ENCODE peak calls at places on chromosomes 6 and 20, in nine cellular contexts. K, Q, J, B, L, R, E, Z and M are unnamed samples. For H3K4me1, the result is how much of the 10 kb centered on the place peaks cover.

GRCh38 chr6:2818593-2818992 is 23.1 kb downstream of the SERPINB1 start:
- DNase-seq in K (no peak), Q (no peak), J (no peak), B (peak), L (no peak), R (no peak), E (no peak), Z (peak), M (no peak)

GRCh38 chr20:11012975-11013374 is 339.2 kb upstream of the JAG1 start:
- DNase-seq in K (no peak), Q (no peak), J (no peak), B (peak), L (no peak), R (no peak), E (no peak), Z (no peak), M (no peak)

GRCh38 chr6:168105813-168106660 is 27.0 kb upstream of the FRMD1 start:
- DNase-seq in K (no peak), Q (no peak), J (no peak), B (peak), L (no peak), R (no peak), E (no peak), Z (no peak), M (no peak)

GRCh38 chr20:44014807-44015732 is 100.4 kb downstream of the TOX2 start:
- DNase-seq in K (no peak), Q (no peak), J (no peak), B (no peak), L (no peak), R (no peak), E (no peak), Z (no peak), M (no peak)

GRCh38 chr20:57582432-57583288 is 21.8 kb downstream of the PCK1 start:
- DNase-seq in K (peak), Q (peak), J (peak), B (no peak), L (no peak), R (no peak), E (peak), Z (no peak), M (no peak)

GRCh38 chr20:63595416-63596127 is 21.5 kb upstream of the HELZ2 start:
- DNase-seq in K (no peak), Q (no peak), J (no peak), B (no peak), L (no peak), R (no peak), E (no peak), Z (no peak), M (no peak)

GRCh38 chr6:112683926-112684325 is 336.8 kb downstream of the RFPL4B start:
- DNase-seq in K (no peak), Q (no peak), J (no peak), B (peak), L (no peak), R (no peak), E (no peak), Z (no peak), M (no peak)

GRCh38 chr20:2453792-2454191 is 16.8 kb downstream of the SNRPB start:
- DNase-seq in K (no peak), Q (no peak), J (no peak), B (no peak), L (no peak), R (no peak), E (no peak), Z (no peak), M (no peak)

GRCh38 chr6:106883808-106884262 is 90.7 kb downstream of the CD24 start:
- DNase-seq in K (peak), Q (no peak), J (peak), B (no peak), L (no peak), R (no peak), E (no peak), Z (no peak), M (no peak)

GRCh38 chr6:137165375-137166246 is 7.8 kb downstream of the IL22RA2 start:
- DNase-seq in K (peak), Q (no peak), J (no peak), B (peak), L (no peak), R (peak), E (no peak), Z (peak), M (peak)

GRCh38 chr20:41245086-41245707 is 72.3 kb downstream of the ZHX3 start:
- DNase-seq in K (no peak), Q (no peak), J (peak), B (peak), L (no peak), R (no peak), E (no peak), Z (no peak), M (no peak)

GRCh38 chr6:21636876-21637275 is 43.3 kb downstream of the SOX4 start:
- DNase-seq in K (no peak), Q (no peak), J (no peak), B (peak), L (no peak), R (no peak), E (no peak), Z (no peak), M (no peak)

GRCh38 chr20:17845701-17846475 is 122.7 kb downstream of the SNX5 start:
- DNase-seq in K (no peak), Q (no peak), J (no peak), B (peak), L (no peak), R (no peak), E (no peak), Z (peak), M (peak)

GRCh38 chr6:45293306-45293705 is 34.8 kb upstream of the RUNX2 start:
- DNase-seq in K (no peak), Q (no peak), J (no peak), B (no peak), L (no peak), R (no peak), E (no peak), Z (no peak), M (peak)

GRCh38 chr6:113697642-113698410 is 159.3 kb upstream of the MARCKS start:
- DNase-seq in K (no peak), Q (no peak), J (no peak), B (peak), L (no peak), R (no peak), E (no peak), Z (no peak), M (no peak)

GRCh38 chr6:112956696-112957525 is 609.8 kb downstream of the RFPL4B start:
- DNase-seq in K (no peak), Q (no peak), J (no peak), B (peak), L (no peak), R (no peak), E (no peak), Z (no peak), M (no peak)

GRCh38 chr6:105095139-105095538 is 84.7 kb downstream of the POPDC3 start:
- DNase-seq in K (no peak), Q (no peak), J (no peak), B (no peak), L (no peak), R (no peak), E (no peak), Z (no peak), M (no peak)

GRCh38 chr6:125524356-125524755 is 222.6 kb upstream of the HDDC2 start:
- DNase-seq in K (no peak), Q (no peak), J (no peak), B (no peak), L (no peak), R (no peak), E (no peak), Z (no peak), M (no peak)

GRCh38 chr6:110341671-110342304 is 16.4 kb downstream of the METTL24 start:
- DNase-seq in K (peak), Q (no peak), J (peak), B (peak), L (no peak), R (no peak), E (no peak), Z (no peak), M (no peak)

GRCh38 chr6:161272600-161273355 is 1.1 kb downstream of the AGPAT4 start:
- DNase-seq in K (no peak), Q (peak), J (peak), B (peak), L (no peak), R (no peak), E (no peak), Z (peak), M (no peak)

GRCh38 chr20:11949711-11950110 is 32.0 kb downstream of the BTBD3 start:
- DNase-seq in K (no peak), Q (no peak), J (no peak), B (no peak), L (no peak), R (no peak), E (no peak), Z (peak), M (no peak)

GRCh38 chr6:84581494-84582259 is 182.7 kb downstream of the TBX18 start:
- DNase-seq in K (no peak), Q (no peak), J (no peak), B (peak), L (no peak), R (no peak), E (no peak), Z (no peak), M (no peak)

GRCh38 chr20:60837386-60837785 is 414.7 kb upstream of the CDH4 start:
- DNase-seq in K (no peak), Q (no peak), J (no peak), B (no peak), L (no peak), R (no peak), E (no peak), Z (no peak), M (no peak)

GRCh38 chr6:3324262-3324942 is 65.7 kb downstream of the PSMG4 start:
- DNase-seq in K (no peak), Q (no peak), J (no peak), B (peak), L (no peak), R (no peak), E (no peak), Z (no peak), M (no peak)

GRCh38 chr6:158531566-158531965 is 28.3 kb upstream of the TMEM181 start:
- DNase-seq in K (no peak), Q (no peak), J (no peak), B (no peak), L (peak), R (no peak), E (no peak), Z (no peak), M (no peak)

GRCh38 chr6:158377866-158378265 is 65.6 kb downstream of the TULP4 start:
- DNase-seq in K (no peak), Q (no peak), J (no peak), B (peak), L (no peak), R (no peak), E (no peak), Z (peak), M (no peak)

GRCh38 chr20:12847862-12848261 is 160.9 kb upstream of the SPTLC3 start:
- DNase-seq in K (no peak), Q (no peak), J (peak), B (peak), L (no peak), R (no peak), E (no peak), Z (no peak), M (no peak)

GRCh38 chr6:33738153-33738552 is 8.6 kb downstream of the IP6K3 start:
- DNase-seq in K (no peak), Q (no peak), J (no peak), B (no peak), L (no peak), R (no peak), E (no peak), Z (no peak), M (no peak)

GRCh38 chr6:33738879-33739278 is 7.8 kb downstream of the IP6K3 start:
- DNase-seq in K (no peak), Q (no peak), J (no peak), B (no peak), L (no peak), R (no peak), E (no peak), Z (no peak), M (no peak)

GRCh38 chr6:33739611-33740010 is 7.1 kb downstream of the IP6K3 start:
- DNase-seq in K (no peak), Q (no peak), J (no peak), B (no peak), L (no peak), R (no peak), E (no peak), Z (no peak), M (no peak)

GRCh38 chr6:33735201-33735600 is 11.5 kb downstream of the IP6K3 start:
- DNase-seq in K (no peak), Q (no peak), J (no peak), B (no peak), L (no peak), R (no peak), E (no peak), Z (no peak), M (no peak)

GRCh38 chr6:33737267-33738026 is 9.3 kb downstream of the IP6K3 start:
- DNase-seq in K (no peak), Q (no peak), J (no peak), B (no peak), L (no peak), R (no peak), E (no peak), Z (no peak), M (no peak)
- H3K27ac ChIP-seq in K (no peak), Q (no peak), J (no peak), B (no peak), L (no peak), R (no peak), E (no peak), Z (no peak), M (no peak)

GRCh38 chr20:37915434-37915787 is 12.5 kb downstream of the VSTM2L start:
- DNase-seq in K (no peak), Q (no peak), J (peak), B (no peak), L (no peak), R (no peak), E (no peak), Z (no peak), M (no peak)
- H3K4me3 ChIP-seq in K (no peak), Q (no peak), J (peak), B (no peak), L (no peak), R (no peak), E (peak), Z (no peak), M (no peak)

DNA sequence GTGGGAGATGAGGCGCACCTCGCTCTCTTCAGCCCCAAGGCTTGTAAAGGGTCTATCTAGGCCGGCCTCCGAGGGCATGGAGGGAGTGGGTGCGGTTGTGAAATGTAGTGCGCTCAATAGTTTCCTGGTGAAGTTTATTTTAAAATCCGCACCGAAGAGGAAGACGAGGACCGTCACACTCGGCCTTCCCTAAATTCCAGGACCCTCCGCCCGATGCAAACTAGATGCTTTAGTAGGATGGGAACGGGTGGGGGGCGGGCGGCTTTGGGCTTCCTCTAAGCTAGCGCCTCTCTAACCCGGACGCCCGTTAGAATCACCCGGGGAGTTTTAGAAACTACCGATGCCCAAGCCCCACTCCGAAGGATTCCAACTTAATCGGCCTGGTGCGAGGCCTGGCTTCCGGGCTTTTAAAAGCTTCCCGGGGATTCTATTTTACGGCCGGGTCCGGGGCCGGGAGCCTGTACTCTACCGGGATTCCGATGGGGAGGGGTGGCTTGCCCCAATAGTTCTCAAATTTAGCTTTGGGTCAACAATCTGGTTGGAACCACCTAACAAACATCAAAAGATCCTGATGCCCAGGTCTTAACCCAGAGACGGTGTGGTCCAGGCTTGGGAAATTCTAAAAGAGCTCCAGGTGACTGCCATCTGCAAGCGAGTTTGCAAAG is 548 bp upstream of the BCAS4 start:
- DNase-seq in K (peak), Q (no peak), J (peak), B (peak), L (no peak), R (peak), E (no peak), Z (no peak), M (no peak)
- H3K4me1 ChIP-seq in K (half or more), Q (under half), J (under half), B (under half), L (under half), R (under half), E (under half), Z (under half), M (under half)

DNA sequence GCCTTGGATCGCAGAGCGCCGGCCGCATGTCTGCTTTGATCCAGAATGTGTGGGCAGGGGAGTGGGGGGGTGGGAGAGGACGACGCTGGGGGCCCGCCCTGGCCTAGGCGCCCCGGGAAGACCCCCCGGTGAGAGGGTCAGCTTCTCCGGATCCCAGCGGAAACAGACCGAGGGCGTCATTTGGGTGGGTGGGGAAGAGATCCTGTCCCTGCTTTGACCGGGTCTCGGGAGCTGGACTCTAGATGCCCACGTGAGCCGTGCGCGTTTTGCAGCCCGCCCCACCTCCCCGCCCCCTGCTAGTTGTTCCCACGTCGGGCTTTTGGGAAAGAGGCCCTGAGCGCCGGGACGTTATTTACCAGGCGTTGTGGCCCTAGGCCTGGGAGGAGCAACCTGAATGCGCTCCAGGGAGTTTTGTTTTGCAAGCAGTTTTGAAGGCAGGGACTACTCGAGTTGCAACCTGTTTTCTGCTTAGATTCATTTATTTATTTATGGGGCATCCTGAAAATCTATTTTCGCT is 1.5 kb downstream of the DSP start:
- DNase-seq in K (no peak), Q (no peak), J (peak), B (peak), L (no peak), R (no peak), E (no peak), Z (peak), M (no peak)
- H3K27ac ChIP-seq in K (no peak), Q (peak), J (no peak), B (peak), L (no peak), R (no peak), E (no peak), Z (peak), M (no peak)

GRCh38 chr20:50337521-50338466 is 147.2 kb downstream of the CEBPB start:
- DNase-seq in K (no peak), Q (no peak), J (no peak), B (no peak), L (no peak), R (no peak), E (no peak), Z (no peak), M (no peak)

GRCh38 chr20:50340586-50340985 is 150.0 kb downstream of the CEBPB start:
- DNase-seq in K (no peak), Q (no peak), J (no peak), B (no peak), L (no peak), R (no peak), E (no peak), Z (no peak), M (no peak)

GRCh38 chr20:50338479-50339195 is 148.0 kb downstream of the CEBPB start:
- DNase-seq in K (no peak), Q (no peak), J (peak), B (peak), L (no peak), R (peak), E (no peak), Z (no peak), M (peak)

GRCh38 chr20:50341050-50341449 is 150.4 kb downstream of the CEBPB start:
- DNase-seq in K (no peak), Q (no peak), J (no peak), B (no peak), L (no peak), R (no peak), E (no peak), Z (no peak), M (no peak)

DNA sequence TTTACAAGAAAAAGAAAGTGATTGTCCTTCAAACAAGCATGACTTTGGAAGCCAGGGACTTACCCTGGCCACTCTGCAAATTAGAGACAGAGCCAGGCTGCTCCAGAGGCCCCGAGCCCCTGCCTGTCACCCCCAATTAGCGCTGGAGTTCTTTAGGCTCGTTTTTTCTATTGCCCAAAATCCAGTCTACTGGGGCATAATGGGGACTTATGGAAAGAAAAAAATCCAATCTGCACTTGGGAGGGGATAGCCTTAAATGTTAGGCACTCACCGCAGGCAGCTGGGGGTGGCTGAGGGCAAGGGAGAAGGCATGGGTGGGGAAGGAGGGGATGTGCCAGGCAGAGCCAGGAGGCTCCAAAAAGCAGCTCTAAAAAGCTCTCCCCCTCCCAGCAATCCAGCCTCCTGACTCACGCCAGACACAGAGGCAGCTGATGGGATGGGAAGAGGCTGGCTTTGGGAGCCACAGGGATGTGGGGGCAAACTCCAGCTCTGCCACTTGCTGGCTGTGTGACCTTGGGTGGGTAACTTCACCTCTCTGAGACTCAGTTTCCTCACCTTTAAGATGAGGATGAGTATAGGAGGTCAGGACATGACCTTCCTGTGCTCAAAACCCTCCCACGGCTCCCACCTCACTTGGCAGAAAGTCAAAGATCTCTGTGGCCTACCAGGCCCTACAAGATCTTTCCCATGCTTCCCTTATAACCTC is 148.7 kb downstream of the CEBPB start:
- DNase-seq in K (no peak), Q (no peak), J (no peak), B (peak), L (no peak), R (no peak), E (no peak), Z (no peak), M (no peak)
- H3K4me3 ChIP-seq in K (no peak), Q (peak), J (no peak), B (peak), L (no peak), R (peak), E (no peak), Z (no peak), M (peak)

DNA sequence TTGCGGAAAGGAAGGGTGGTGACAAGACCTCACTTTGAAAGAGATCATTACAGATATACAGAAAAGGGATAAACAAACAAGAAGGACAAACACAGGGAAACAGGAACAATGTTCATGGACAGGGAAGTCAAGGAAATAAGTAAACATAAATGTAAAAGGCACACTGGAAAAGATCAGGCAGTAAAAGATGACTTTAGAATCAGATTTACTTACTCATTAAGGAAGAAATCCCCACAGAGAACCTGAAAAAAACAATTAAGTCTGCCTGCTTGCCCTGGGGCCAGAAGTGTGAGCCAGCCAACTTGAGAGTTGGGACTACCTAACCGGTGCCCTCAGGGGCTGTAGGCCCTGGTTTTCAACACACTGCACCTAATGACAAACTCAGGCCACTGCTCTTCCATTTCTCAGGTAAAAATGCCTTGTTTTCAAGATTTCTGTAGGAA is 1.7 kb downstream of the APMAP start:
- DNase-seq in K (peak), Q (no peak), J (no peak), B (no peak), L (no peak), R (no peak), E (no peak), Z (peak), M (no peak)
- H3K4me1 ChIP-seq in K (under half), Q (under half), J (under half), B (under half), L (half or more), R (half or more), E (under half), Z (under half), M (half or more)